ENCODE peak calls at places on chromosomes 3 and 15, in five cellular contexts. Q, T, S, M and U are unnamed samples.
A peak's percentile ranks its signal among the peaks of the same experiment; 100 is the strongest.

GRCh38 chr3:64166584-64167155 is 58.6 kb downstream of the PRICKLE2 start:
- DNase-seq in Q (no peak), T (no peak), S (no peak), M (no peak), U (no peak)

GRCh38 chr3:113719294-113719693 is 22.9 kb upstream of the USF3 start:
- DNase-seq in Q (no peak), T (no peak), S (no peak), M (no peak), U (no peak)

GRCh38 chr3:129596194-129597086 is 10.0 kb downstream of the PLXND1 start:
- DNase-seq in Q (no peak), T (no peak), S (peak; percentile 87), M (no peak), U (no peak)

GRCh38 chr3:10746684-10747083 is 69.3 kb upstream of the SLC6A11 start:
- DNase-seq in Q (no peak), T (no peak), S (no peak), M (no peak), U (no peak)

GRCh38 chr15:94041731-94042130 is 189.6 kb upstream of the MCTP2 start:
- DNase-seq in Q (no peak), T (no peak), S (no peak), M (no peak), U (no peak)

GRCh38 chr15:47750030-47750739 is 32.9 kb downstream of the SEMA6D start:
- DNase-seq in Q (no peak), T (no peak), S (no peak), M (no peak), U (no peak)

GRCh38 chr3:185552358-185552877 is at the start of gene LIPH:
- DNase-seq in Q (peak; percentile 74), T (no peak), S (no peak), M (peak; percentile 48), U (no peak)

GRCh38 chr15:80591938-80592825 is 102.9 kb upstream of the ABHD17C start:
- DNase-seq in Q (no peak), T (no peak), S (no peak), M (no peak), U (no peak)

GRCh38 chr3:77467702-77468407 is 428.0 kb downstream of the ROBO2 start:
- DNase-seq in Q (peak; percentile 66), T (no peak), S (no peak), M (no peak), U (no peak)

GRCh38 chr15:70436428-70436827 is 326.9 kb downstream of the UACA start:
- DNase-seq in Q (no peak), T (no peak), S (no peak), M (no peak), U (no peak)

GRCh38 chr15:62165029-62165792 is at the start of gene C2CD4B:
- DNase-seq in Q (peak; percentile 93), T (peak; percentile 85), S (no peak), M (peak; percentile 17), U (no peak)

GRCh38 chr3:151347432-151347831 is 18.1 kb upstream of the P2RY13 start:
- DNase-seq in Q (no peak), T (no peak), S (no peak), M (no peak), U (no peak)

GRCh38 chr3:52458031-52458760 is 2.8 kb downstream of the NISCH start:
- DNase-seq in Q (no peak), T (no peak), S (no peak), M (no peak), U (no peak)

GRCh38 chr3:104901396-104901795 is 465.3 kb upstream of the ALCAM start:
- DNase-seq in Q (no peak), T (no peak), S (no peak), M (no peak), U (no peak)

GRCh38 chr15:63056843-63057242 is 14.3 kb downstream of the TPM1 start:
- DNase-seq in Q (peak; percentile 50), T (no peak), S (no peak), M (no peak), U (no peak)

GRCh38 chr15:28984421-28985375 is 98.9 kb downstream of the APBA2 start:
- DNase-seq in Q (no peak), T (no peak), S (no peak), M (no peak), U (peak; percentile 83)

GRCh38 chr3:130935761-130936160 is 41.9 kb downstream of the ATP2C1 start:
- DNase-seq in Q (no peak), T (no peak), S (no peak), M (no peak), U (no peak)

GRCh38 chr3:124766113-124767095 is 36.2 kb downstream of the UMPS start:
- DNase-seq in Q (no peak), T (no peak), S (no peak), M (no peak), U (no peak)

GRCh38 chr15:42009474-42009873 is 11.4 kb downstream of the PLA2G4E start:
- DNase-seq in Q (no peak), T (no peak), S (no peak), M (no peak), U (no peak)

GRCh38 chr15:40245666-40246065 is 6.8 kb downstream of the PAK6 start:
- DNase-seq in Q (no peak), T (no peak), S (no peak), M (no peak), U (no peak)

GRCh38 chr15:28915935-28916334 is 30.2 kb downstream of the APBA2 start:
- DNase-seq in Q (no peak), T (no peak), S (no peak), M (no peak), U (no peak)

GRCh38 chr3:116905805-116906204 is 196.2 kb downstream of the TUSC7 start:
- DNase-seq in Q (no peak), T (no peak), S (no peak), M (no peak), U (no peak)

GRCh38 chr3:98787181-98787580 is 24.0 kb downstream of the ST3GAL6 start:
- DNase-seq in Q (no peak), T (no peak), S (no peak), M (no peak), U (no peak)

GRCh38 chr3:170317954-170318353 is 39.6 kb upstream of the SKIL start:
- DNase-seq in Q (no peak), T (no peak), S (no peak), M (no peak), U (no peak)

GRCh38 chr3:30640856-30641255 is 34.5 kb downstream of the TGFBR2 start:
- DNase-seq in Q (no peak), T (no peak), S (no peak), M (no peak), U (no peak)
- H3K27ac ChIP-seq in Q (peak overlapping the region; percentile 34), T (no peak overlapping the region), S (no peak overlapping the region), M (no peak overlapping the region), U (peak overlapping the region; percentile 75)

GRCh38 chr15:51844747-51845426 is 15.4 kb downstream of the TMOD3 start:
- DNase-seq in Q (no peak), T (no peak), S (no peak), M (no peak), U (no peak)

GRCh38 chr15:51848811-51849210 is 19.4 kb downstream of the TMOD3 start:
- DNase-seq in Q (no peak), T (no peak), S (no peak), M (no peak), U (no peak)

GRCh38 chr15:51846066-51846462 is 16.6 kb downstream of the TMOD3 start:
- DNase-seq in Q (no peak), T (no peak), S (no peak), M (no peak), U (no peak)

GRCh38 chr15:51849866-51850265 is 20.4 kb downstream of the TMOD3 start:
- DNase-seq in Q (no peak), T (no peak), S (no peak), M (no peak), U (no peak)

DNA sequence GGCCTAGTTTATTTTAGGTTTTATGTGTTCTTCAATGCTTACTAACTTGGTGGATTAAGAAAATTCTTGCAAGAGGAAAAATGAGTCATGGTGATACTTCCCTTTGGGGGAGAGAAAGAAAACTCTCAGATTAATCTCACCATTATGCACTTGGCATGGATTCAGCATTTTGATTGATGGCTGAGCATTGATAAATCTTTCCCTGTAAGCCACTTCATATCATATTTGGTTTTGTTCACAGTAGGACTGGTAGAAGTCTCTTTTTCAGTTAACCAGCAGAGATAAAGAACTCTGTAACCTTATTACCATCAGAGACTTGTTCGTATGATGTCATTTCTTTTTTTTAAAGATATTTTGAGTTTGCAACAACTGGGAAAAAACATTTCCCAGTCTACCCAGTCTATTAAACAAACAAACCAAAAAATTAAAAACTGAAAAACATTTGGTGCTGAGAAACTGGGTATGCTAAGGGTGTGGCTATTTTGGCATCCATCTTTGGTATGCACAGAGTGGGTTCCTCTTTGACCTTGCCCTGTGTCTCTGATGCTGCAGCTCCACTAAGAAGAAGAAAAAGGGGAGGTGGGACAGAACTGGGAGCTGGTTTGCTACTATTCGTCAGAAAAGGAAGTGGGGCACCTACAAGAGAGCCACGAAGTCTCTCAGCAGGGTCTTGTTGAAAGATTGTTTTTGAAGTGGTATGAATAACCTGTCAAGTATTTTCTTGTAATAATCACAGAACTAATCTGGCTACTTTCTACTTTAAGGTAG is 17.2 kb downstream of the TMOD3 start:
- DNase-seq in Q (no peak), T (no peak), S (no peak), M (no peak), U (no peak)
- TF ChIP-seq EP300 in Q (no peak), T (no peak), S (peak; percentile 32), M (no peak), U (no peak)

GRCh38 chr3:122004123-122004522 is 17.9 kb downstream of the ILDR1 start:
- DNase-seq in Q (no peak), T (no peak), S (no peak), M (no peak), U (peak; percentile 74)

GRCh38 chr3:122003112-122003511 is 18.9 kb downstream of the ILDR1 start:
- DNase-seq in Q (no peak), T (no peak), S (no peak), M (no peak), U (peak; percentile 60)

GRCh38 chr3:122001892-122002291 is 20.2 kb downstream of the ILDR1 start:
- DNase-seq in Q (no peak), T (no peak), S (no peak), M (no peak), U (no peak)

GRCh38 chr3:122005033-122005565 is 16.9 kb downstream of the ILDR1 start:
- DNase-seq in Q (no peak), T (no peak), S (no peak), M (no peak), U (no peak)

DNA sequence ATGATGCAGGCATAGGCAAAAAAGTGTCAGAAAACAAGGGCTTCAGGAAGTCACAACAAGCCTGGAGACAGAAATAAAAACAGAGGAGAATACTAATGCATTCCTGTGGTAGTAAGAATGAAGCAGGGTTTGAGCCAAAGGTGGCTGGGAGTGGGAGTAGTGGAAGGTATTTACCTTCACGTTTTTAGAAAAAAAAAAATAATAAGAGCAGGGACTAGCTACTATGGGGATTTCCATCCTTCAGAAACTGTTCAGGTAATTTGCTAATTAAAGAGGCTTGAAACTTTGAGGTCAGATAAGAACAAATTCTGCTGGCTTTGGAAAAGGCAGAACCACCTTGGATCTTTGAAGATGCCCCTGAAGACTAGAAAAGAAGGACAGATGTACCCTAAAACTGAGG is 18.5 kb downstream of the ILDR1 start:
- DNase-seq in Q (no peak), T (no peak), S (no peak), M (no peak), U (no peak)
- H3K27ac ChIP-seq in Q (no peak overlapping the region), T (no peak overlapping the region), S (no peak overlapping the region), M (no peak overlapping the region), U (no peak overlapping the region)

DNA sequence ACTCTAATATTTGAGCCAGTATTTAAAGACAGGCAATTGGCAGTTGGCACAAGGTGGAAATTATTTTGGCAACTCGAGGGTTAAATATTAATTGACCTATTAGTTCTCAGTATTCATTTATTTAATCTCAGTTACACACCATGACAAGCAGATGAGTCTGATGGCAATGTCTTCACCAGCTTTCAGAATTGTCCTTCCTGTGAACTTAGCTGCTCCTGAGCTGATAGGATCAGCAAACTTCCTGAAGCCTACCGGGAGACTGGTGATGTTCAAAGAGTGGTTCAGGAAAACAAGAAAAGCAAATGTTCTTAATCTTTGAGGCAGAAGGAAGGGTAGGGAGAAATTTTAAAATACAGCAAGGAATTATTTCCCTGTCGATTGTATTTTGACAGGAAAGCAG is 522.2 kb downstream of the SOX2 start:
- DNase-seq in Q (no peak), T (no peak), S (no peak), M (no peak), U (no peak)
- TF ChIP-seq EP300 in Q (no peak), T (no peak), S (no peak), M (no peak), U (no peak)